ENCODE peak calls at places on chromosomes 1 and 21, in seven cellular contexts. O is dermis microvascular lymphatic vessel endothelial cell; X is hypothalamus; E is islet precursor cell; A is body of pancreas; U is stimulated activated CD4-positive, alpha-beta T cell treated with anti-CD3 and anti-CD28 coated beads, Interleukin-2, amount 100 ng/mL, for 24 hours; Y is colonic mucosa. S is an unnamed sample.

GRCh38 chr1:10309240-10310011 is 89.4 kb upstream of the PGD start:
- DNase-seq in O (no peak), X (no peak), E (no peak), A (no peak), U (no peak), Y (no peak), S (no peak)

GRCh38 chr1:213586609-213586972 is 401.2 kb upstream of the PROX1 start:
- DNase-seq in O (no peak), X (no peak), E (no peak), A (peak; percentile 68), U (no peak), Y (peak; percentile 30), S (no peak)

GRCh38 chr1:235946570-235946981 is 79.9 kb upstream of the LYST start:
- DNase-seq in O (no peak), X (no peak), E (no peak), A (no peak), U (no peak), Y (peak; percentile 16), S (peak; percentile 37)

GRCh38 chr1:107795994-107796393 is 169.0 kb downstream of the VAV3 start:
- DNase-seq in O (no peak), X (no peak), E (no peak), A (no peak), U (no peak), Y (no peak), S (no peak)

GRCh38 chr1:14969006-14969405 is 184.5 kb upstream of the TMEM51 start:
- DNase-seq in O (no peak), X (no peak), E (no peak), A (no peak), U (peak; percentile 30), Y (no peak), S (no peak)

GRCh38 chr21:45140346-45140940 is 66.1 kb downstream of the ADARB1 start:
- DNase-seq in O (peak; percentile 85), X (peak; percentile 42), E (peak; percentile 96), A (peak; percentile 73), U (peak; percentile 59), Y (peak; percentile 74), S (peak; percentile 90)

GRCh38 chr21:23401278-23401677 is 2206.0 kb downstream of the MRPL39 start:
- DNase-seq in O (no peak), X (no peak), E (no peak), A (no peak), U (no peak), Y (no peak), S (no peak)

GRCh38 chr1:165053273-165053835 is 303.2 kb downstream of the LMX1A start:
- DNase-seq in O (no peak), X (no peak), E (no peak), A (no peak), U (no peak), Y (no peak), S (no peak)

GRCh38 chr1:223742861-223743517 is 30.6 kb downstream of the CAPN2 start:
- DNase-seq in O (peak; percentile 46), X (no peak), E (no peak), A (no peak), U (no peak), Y (no peak), S (no peak)

GRCh38 chr21:17523007-17523451 is 10.2 kb downstream of the CXADR start:
- DNase-seq in O (no peak), X (no peak), E (no peak), A (no peak), U (no peak), Y (peak; percentile 55), S (no peak)

GRCh38 chr21:46455575-46456385 is 2.9 kb upstream of the DIP2A start:
- DNase-seq in O (peak; percentile 95), X (peak; percentile 57), E (no peak), A (no peak), U (no peak), Y (no peak), S (peak; percentile 36)

GRCh38 chr1:52916241-52916975 is 5.1 kb downstream of the ECHDC2 start:
- DNase-seq in O (no peak), X (no peak), E (no peak), A (no peak), U (no peak), Y (no peak), S (no peak)

GRCh38 chr1:58304584-58304983 is 241.9 kb downstream of the OMA1 start:
- DNase-seq in O (no peak), X (no peak), E (no peak), A (no peak), U (no peak), Y (no peak), S (no peak)

GRCh38 chr1:14698206-14698605 is 99.7 kb downstream of the KAZN start:
- DNase-seq in O (no peak), X (no peak), E (no peak), A (no peak), U (no peak), Y (no peak), S (no peak)

GRCh38 chr1:201267481-201268229 is 15.7 kb upstream of the PKP1 start:
- DNase-seq in O (peak; percentile 87), X (no peak), E (peak; percentile 36), A (no peak), U (no peak), Y (peak; percentile 4), S (peak; percentile 67)

GRCh38 chr1:63794927-63795326 is 21.1 kb downstream of the ROR1 start:
- DNase-seq in O (no peak), X (no peak), E (peak; percentile 72), A (no peak), U (no peak), Y (no peak), S (no peak)

GRCh38 chr1:204216880-204217647 is 3.3 kb upstream of the GOLT1A start:
- DNase-seq in O (no peak), X (no peak), E (no peak), A (no peak), U (no peak), Y (no peak), S (no peak)

GRCh38 chr1:43177691-43178090 is 5.6 kb downstream of the CFAP57 start:
- DNase-seq in O (no peak), X (no peak), E (no peak), A (no peak), U (no peak), Y (no peak), S (no peak)

GRCh38 chr1:228374711-228375577 is 31.7 kb downstream of the TRIM11 start:
- DNase-seq in O (no peak), X (peak; percentile 92), E (no peak), A (peak; percentile 70), U (no peak), Y (peak; percentile 69), S (peak; percentile 80)

GRCh38 chr1:203187306-203188264 is 1.1 kb upstream of the CHI3L1 start:
- DNase-seq in O (no peak), X (no peak), E (no peak), A (no peak), U (no peak), Y (no peak), S (no peak)

GRCh38 chr1:209249785-209250441 is 333.6 kb upstream of the CAMK1G start:
- DNase-seq in O (no peak), X (no peak), E (no peak), A (no peak), U (no peak), Y (no peak), S (no peak)

GRCh38 chr1:29679316-29679715 is 443.0 kb downstream of the PTPRU start:
- DNase-seq in O (no peak), X (no peak), E (no peak), A (no peak), U (no peak), Y (no peak), S (no peak)

GRCh38 chr1:201916649-201917249 is 28.1 kb downstream of the SHISA4 start:
- DNase-seq in O (peak; percentile 89), X (no peak), E (peak; percentile 69), A (peak; percentile 68), U (no peak), Y (peak; percentile 71), S (peak; percentile 82)

GRCh38 chr1:32755098-32755809 is 52.7 kb upstream of the SYNC start:
- DNase-seq in O (no peak), X (no peak), E (no peak), A (peak; percentile 61), U (no peak), Y (no peak), S (no peak)

GRCh38 chr1:245609354-245609753 is 454.6 kb downstream of the KIF26B start:
- DNase-seq in O (no peak), X (no peak), E (peak; percentile 80), A (no peak), U (no peak), Y (no peak), S (no peak)

GRCh38 chr1:79859212-79859948 is 852.9 kb upstream of the ADGRL4 start:
- DNase-seq in O (no peak), X (no peak), E (no peak), A (no peak), U (no peak), Y (no peak), S (peak; percentile 12)